ENCODE peak calls at places on chromosomes 2 and 18, in six cellular contexts. A is right cardiac atrium, E is psoas muscle, I is kidney, F is heart right ventricle, Y is mucosa of descending colon. Q is an unnamed sample.

GRCh38 chr2:96907405-96908041 is 37.6 kb upstream of the SEMA4C start:
- DNase-seq in A (peak; percentile 90), E (peak; percentile 89), I (peak; percentile 94), F (peak; percentile 85), Y (peak; percentile 74), Q (peak; percentile 92)

GRCh38 chr2:187497858-187498463 is 49.9 kb upstream of the CALCRL start:
- DNase-seq in A (no peak), E (no peak), I (no peak), F (no peak), Y (no peak), Q (no peak)

GRCh38 chr2:15306706-15307105 is 254.4 kb downstream of the NBAS start:
- DNase-seq in A (no peak), E (no peak), I (no peak), F (no peak), Y (no peak), Q (no peak)

GRCh38 chr2:71892896-71893295 is 254.8 kb downstream of the CYP26B1 start:
- DNase-seq in A (no peak), E (no peak), I (no peak), F (no peak), Y (no peak), Q (no peak)

GRCh38 chr2:120735750-120736170 is at the start of gene GLI2:
- DNase-seq in A (peak; percentile 81), E (peak; percentile 86), I (peak; percentile 92), F (peak; percentile 75), Y (peak; percentile 67), Q (peak; percentile 82)

GRCh38 chr2:241011296-241011600 is 12.8 kb downstream of the SNED1 start:
- DNase-seq in A (no peak), E (peak; percentile 44), I (peak; percentile 67), F (no peak), Y (no peak), Q (no peak)

GRCh38 chr18:69759046-69759445 is 188.6 kb downstream of the CD226 start:
- DNase-seq in A (no peak), E (no peak), I (no peak), F (no peak), Y (no peak), Q (no peak)

GRCh38 chr2:189165656-189166380 is 13.7 kb downstream of the COL5A2 start:
- DNase-seq in A (no peak), E (no peak), I (no peak), F (no peak), Y (no peak), Q (no peak)

GRCh38 chr2:121550669-121551068 is 20.0 kb downstream of the RNU4ATAC start:
- DNase-seq in A (no peak), E (no peak), I (no peak), F (no peak), Y (no peak), Q (no peak)

GRCh38 chr2:230413465-230413864 is 2.5 kb upstream of the SP100 start:
- DNase-seq in A (no peak), E (no peak), I (no peak), F (no peak), Y (no peak), Q (no peak)

GRCh38 chr2:21146638-21147037 is 22.9 kb downstream of the TDRD15 start:
- DNase-seq in A (no peak), E (no peak), I (no peak), F (no peak), Y (no peak), Q (no peak)

DNA sequence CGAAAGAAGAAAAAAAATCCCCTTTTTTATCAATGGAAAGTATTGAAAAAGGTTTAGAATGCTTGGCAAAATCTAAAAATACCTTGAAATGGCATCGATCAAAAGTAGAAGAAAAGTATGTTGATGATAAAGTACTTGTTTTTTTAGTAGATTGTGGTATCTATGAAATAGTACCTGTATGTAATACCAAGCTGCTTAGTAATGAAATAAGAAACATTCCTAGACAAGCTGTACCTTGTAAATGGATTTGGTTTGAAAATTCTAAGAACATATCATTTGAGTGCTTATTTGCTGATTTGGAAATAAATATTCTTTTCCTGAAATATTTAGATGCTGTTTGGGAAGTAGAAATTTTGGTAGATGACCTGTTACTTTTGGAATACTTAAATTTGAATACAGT is 18.4 kb downstream of the TDRD15 start:
- DNase-seq in A (no peak), E (no peak), I (no peak), F (no peak), Y (no peak), Q (no peak)
- H3K9me3 ChIP-seq in A (no peaks in the 10 kb centered on the region), E (no peaks in the 10 kb centered on the region), I (no peaks in the 10 kb centered on the region), F (no peaks in the 10 kb centered on the region), Y (no peaks in the 10 kb centered on the region), Q (no peaks in the 10 kb centered on the region)

GRCh38 chr2:4903676-4904348 is 788.4 kb upstream of the SOX11 start:
- DNase-seq in A (no peak), E (no peak), I (no peak), F (peak; percentile 31), Y (no peak), Q (no peak)
- H3K9me3 ChIP-seq in A (no peaks in the 10 kb centered on the region), E (no peaks in the 10 kb centered on the region), I (no peaks in the 10 kb centered on the region), F (peaks cover 14% of the 10 kb centered on the region), Y (peaks cover 54% of the 10 kb centered on the region), Q (peaks cover 1% of the 10 kb centered on the region)

GRCh38 chr18:35247412-35248249 is 6.8 kb downstream of the ZNF397 start:
- DNase-seq in A (no peak), E (no peak), I (no peak), F (no peak), Y (no peak), Q (no peak)
- H3K9me3 ChIP-seq in A (no peaks in the 10 kb centered on the region), E (peaks cover 2% of the 10 kb centered on the region), I (peaks cover 17% of the 10 kb centered on the region), F (peaks cover 49% of the 10 kb centered on the region), Y (no peaks in the 10 kb centered on the region), Q (no peaks in the 10 kb centered on the region)

GRCh38 chr18:14958701-14959100 is 210.7 kb downstream of the ANKRD30B start:
- DNase-seq in A (no peak), E (no peak), I (no peak), F (no peak), Y (no peak), Q (no peak)
- H3K9me3 ChIP-seq in A (no peaks in the 10 kb centered on the region), E (no peaks in the 10 kb centered on the region), I (no peaks in the 10 kb centered on the region), F (peaks cover 21% of the 10 kb centered on the region), Y (no peaks in the 10 kb centered on the region), Q (peaks cover 1% of the 10 kb centered on the region)

DNA sequence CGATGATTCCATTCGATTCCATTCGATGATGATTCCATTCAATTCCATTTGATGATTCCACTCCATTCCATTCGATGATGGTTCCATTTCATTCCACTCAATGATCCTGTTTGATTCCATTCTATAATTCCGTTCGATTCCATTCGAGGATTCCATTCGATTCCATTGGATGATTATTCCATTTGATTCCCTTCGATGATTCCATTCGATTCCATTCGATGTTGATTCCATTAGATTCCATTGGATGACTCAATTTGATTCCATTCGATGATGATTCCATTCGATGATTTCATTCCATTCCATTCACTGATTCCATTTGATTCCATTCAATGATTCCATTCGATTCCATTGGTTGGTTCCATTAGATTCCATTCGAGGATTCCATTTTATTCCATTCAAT is 1084.4 kb downstream of the RPIA start:
- DNase-seq in A (no peak), E (no peak), I (no peak), F (no peak), Y (no peak), Q (no peak)
- H3K9me3 ChIP-seq in A (peaks cover 2% of the 10 kb centered on the region), E (peaks cover 82% of the 10 kb centered on the region), I (peaks cover 82% of the 10 kb centered on the region), F (peaks cover 87% of the 10 kb centered on the region), Y (peaks cover 83% of the 10 kb centered on the region), Q (peaks cover 5% of the 10 kb centered on the region)

Q was measured in aorta.